ENCODE peak calls at places on chromosome 9, in eight cellular contexts. Z is pancreas; G is choroid plexus epithelial cell; P is BJ; C is A673; N is fibroblast of pulmonary artery; T is CD4-positive, alpha-beta T cell; R is SK-N-SH. D is an unnamed sample.

GRCh38 chr9:126366366-126367011 is 39.9 kb downstream of the MVB12B start:
- DNase-seq in P (no peak), T (no peak), R (no peak), Z (no peak), N (no peak), G (no peak), C (no peak), D (no peak)

GRCh38 chr9:114430443-114430842 is 42.7 kb upstream of the AKNA start:
- DNase-seq in G (no peak), R (no peak), P (no peak), N (no peak), Z (no peak), T (no peak), C (no peak), D (no peak)

GRCh38 chr9:2676466-2676865 is 40.8 kb upstream of the KCNV2 start:
- DNase-seq in N (no peak), R (no peak), T (no peak), P (no peak), G (no peak), Z (no peak), C (no peak), D (no peak)

GRCh38 chr9:129885018-129885669 is 49.9 kb downstream of the USP20 start:
- DNase-seq in R (no peak), G (no peak), P (no peak), C (peak), Z (peak), N (no peak), T (peak), D (no peak)

GRCh38 chr9:14173730-14174129 is 140.2 kb downstream of the NFIB start:
- DNase-seq in N (no peak), Z (no peak), G (peak), R (peak), C (peak), T (no peak), P (no peak), D (no peak)

GRCh38 chr9:105154723-105155191 is 89.7 kb upstream of the SLC44A1 start:
- DNase-seq in P (no peak), N (peak), C (no peak), Z (no peak), G (peak), T (no peak), R (no peak), D (no peak)

GRCh38 chr9:109926321-109926959 is 146.4 kb downstream of the PALM2AKAP2 start:
- DNase-seq in C (no peak), P (no peak), T (no peak), Z (no peak), N (no peak), R (no peak), G (no peak), D (no peak)

GRCh38 chr9:12833701-12834100 is 58.9 kb downstream of the LURAP1L start:
- DNase-seq in P (no peak), C (no peak), G (no peak), R (no peak), T (no peak), Z (no peak), N (no peak), D (no peak)

GRCh38 chr9:131001021-131001420 is 8.0 kb upstream of the LAMC3 start:
- DNase-seq in R (no peak), T (no peak), P (no peak), C (no peak), N (no peak), G (no peak), Z (no peak), D (no peak)

GRCh38 chr9:129776566-129776937 is 23.7 kb upstream of the PTGES start:
- DNase-seq in C (no peak), P (no peak), T (no peak), G (peak), N (peak), Z (no peak), R (no peak), D (no peak)

GRCh38 chr9:2502760-2503159 is 118.8 kb upstream of the VLDLR start:
- DNase-seq in C (no peak), R (no peak), P (peak), Z (no peak), N (peak), G (no peak), T (no peak), D (no peak)

GRCh38 chr9:129585352-129585751 is 35.5 kb downstream of the C9orf50 start:
- DNase-seq in Z (no peak), P (no peak), G (no peak), R (no peak), N (no peak), C (no peak), T (no peak), D (no peak)

GRCh38 chr9:112562235-112562958 is 75.8 kb downstream of the KIAA1958 start:
- DNase-seq in Z (no peak), N (no peak), C (no peak), P (no peak), R (no peak), T (no peak), G (no peak), D (no peak)

GRCh38 chr9:126298319-126298801 is 28.3 kb upstream of the MVB12B start:
- DNase-seq in N (no peak), C (no peak), T (no peak), P (no peak), R (no peak), G (no peak), Z (no peak), D (no peak)

GRCh38 chr9:92763721-92764380 is 782 bp downstream of the BICD2 start:
- DNase-seq in Z (peak), P (no peak), C (no peak), T (no peak), R (peak), G (no peak), N (no peak), D (no peak)

GRCh38 chr9:125509476-125509875 is 197.5 kb downstream of the MAPKAP1 start:
- DNase-seq in G (peak), P (peak), R (peak), Z (no peak), T (no peak), C (no peak), N (peak), D (peak)

GRCh38 chr9:95649801-95650213 is 133.0 kb upstream of the PTCH1 start:
- DNase-seq in Z (no peak), R (no peak), T (no peak), P (no peak), N (no peak), C (no peak), G (no peak), D (no peak)

GRCh38 chr9:127644943-127645342 is 32.9 kb downstream of the STXBP1 start:
- DNase-seq in R (no peak), T (no peak), P (no peak), Z (no peak), N (no peak), C (peak), G (peak), D (no peak)

GRCh38 chr9:15961217-15961616 is 408.4 kb downstream of the CCDC171 start:
- DNase-seq in Z (no peak), N (peak), G (peak), P (no peak), C (no peak), T (no peak), R (no peak), D (no peak)

GRCh38 chr9:134474058-134474370 is 147.8 kb downstream of the RXRA start:
- DNase-seq in R (no peak), P (no peak), G (peak), C (no peak), T (no peak), N (peak), Z (peak), D (no peak)

GRCh38 chr9:132247942-132248341 is 86.1 kb downstream of the NTNG2 start:
- DNase-seq in T (no peak), R (no peak), Z (no peak), N (no peak), C (no peak), G (no peak), P (no peak), D (no peak)

GRCh38 chr9:13568851-13569618 is 289.5 kb upstream of the MPDZ start:
- DNase-seq in Z (peak), C (no peak), T (no peak), R (no peak), G (no peak), N (no peak), P (no peak), D (no peak)

GRCh38 chr9:38183994-38184568 is 115.1 kb upstream of the SHB start:
- DNase-seq in R (no peak), N (peak), Z (no peak), P (no peak), G (peak), C (peak), T (no peak), D (no peak)

GRCh38 chr9:79360387-79361347 is 211.1 kb upstream of the TLE4 start:
- DNase-seq in C (no peak), R (no peak), T (no peak), N (peak), G (peak), P (no peak), Z (no peak), D (no peak)

GRCh38 chr9:15531380-15531779 is 20.6 kb upstream of the PSIP1 start:
- DNase-seq in R (no peak), N (no peak), G (no peak), P (no peak), C (no peak), T (no peak), Z (no peak), D (no peak)

GRCh38 chr9:127445851-127446719 is 5.1 kb downstream of the RPL12 start:
- DNase-seq in P (no peak), G (no peak), Z (no peak), T (no peak), N (no peak), R (no peak), C (no peak), D (no peak)

GRCh38 chr9:105055922-105056321 is 128.0 kb upstream of the ABCA1 start:
- DNase-seq in Z (no peak), N (peak), T (no peak), R (no peak), G (peak), P (no peak), C (no peak), D (peak)

GRCh38 chr9:13755551-13755950 is 476.1 kb upstream of the MPDZ start:
- DNase-seq in Z (no peak), T (no peak), P (no peak), C (no peak), R (no peak), G (no peak), N (no peak), D (no peak)

GRCh38 chr9:108296056-108296455 is 559.7 kb downstream of the ACTL7B start:
- DNase-seq in C (no peak), P (peak), G (peak), T (no peak), Z (no peak), R (no peak), N (peak), D (peak)

GRCh38 chr9:105833271-105833975 is 139.1 kb downstream of the TMEM38B start:
- DNase-seq in Z (no peak), R (no peak), P (no peak), N (no peak), T (no peak), G (no peak), C (no peak), D (no peak)

GRCh38 chr9:121610638-121610953 is 40.8 kb upstream of the DAB2IP start:
- DNase-seq in N (no peak), Z (no peak), T (no peak), R (no peak), C (no peak), G (no peak), P (no peak), D (no peak)

GRCh38 chr9:33458444-33458843 is 11.1 kb upstream of the AQP3 start:
- DNase-seq in Z (no peak), R (no peak), C (no peak), N (no peak), G (no peak), T (no peak), P (no peak), D (no peak)

GRCh38 chr9:105647595-105648349 is 14.5 kb upstream of the TAL2 start:
- DNase-seq in G (no peak), Z (no peak), T (no peak), C (no peak), R (no peak), P (no peak), N (peak), D (no peak)

GRCh38 chr9:91422832-91423711 is 560 bp downstream of the NFIL3 start:
- DNase-seq in N (peak), T (peak), G (peak), Z (peak), P (peak), R (no peak), C (peak), D (no peak)

GRCh38 chr9:72132052-72132451 is 17.2 kb upstream of the GDA start:
- DNase-seq in C (peak), G (no peak), P (no peak), N (no peak), T (no peak), Z (no peak), R (no peak), D (no peak)

GRCh38 chr9:130465383-130466096 is 20.8 kb downstream of the ASS1 start:
- DNase-seq in G (no peak), C (no peak), Z (peak), P (no peak), T (no peak), R (no peak), N (no peak), D (no peak)

GRCh38 chr9:104740596-104740995 is 6.9 kb upstream of the NIPSNAP3A start:
- DNase-seq in N (peak), R (no peak), Z (no peak), C (no peak), P (peak), G (peak), T (no peak), D (no peak)

GRCh38 chr9:96638606-96639364 is 16.3 kb downstream of the PRXL2C start:
- DNase-seq in N (no peak), T (no peak), P (no peak), G (no peak), C (no peak), R (no peak), Z (no peak), D (no peak)

GRCh38 chr9:108637340-108637739 is 218.4 kb downstream of the ACTL7B start:
- DNase-seq in N (no peak), G (no peak), P (no peak), Z (no peak), R (no peak), C (peak), T (no peak), D (no peak)

GRCh38 chr9:103323699-103324098 is 328.6 kb downstream of the CYLC2 start:
- DNase-seq in T (no peak), C (no peak), G (no peak), Z (no peak), R (no peak), N (no peak), P (no peak), D (no peak)

GRCh38 chr9:103319979-103320378 is 324.8 kb downstream of the CYLC2 start:
- DNase-seq in C (peak), R (peak), T (no peak), Z (no peak), P (no peak), N (no peak), G (peak), D (no peak)
- TF ChIP-seq CTCF in C (peak), R (peak), T (no peak), Z (no peak), P (no peak), N (no peak), G (no peak), D (no peak)

GRCh38 chr9:70498866-70499265 is 84.4 kb upstream of the KLF9 start:
- DNase-seq in Z (no peak), P (no peak), N (no peak), T (no peak), C (no peak), G (no peak), R (no peak), D (no peak)
- TF ChIP-seq CTCF in Z (no peak), P (no peak), N (no peak), T (no peak), C (no peak), G (no peak), R (no peak), D (no peak)

GRCh38 chr9:136545065-136545965 is 533 bp downstream of the NOTCH1 start:
- DNase-seq in T (peak), R (peak), P (no peak), C (peak), N (no peak), Z (no peak), G (no peak), D (no peak)
- TF ChIP-seq CTCF in T (no peak), R (no peak), P (no peak), C (no peak), N (no peak), Z (no peak), G (no peak), D (no peak)

DNA sequence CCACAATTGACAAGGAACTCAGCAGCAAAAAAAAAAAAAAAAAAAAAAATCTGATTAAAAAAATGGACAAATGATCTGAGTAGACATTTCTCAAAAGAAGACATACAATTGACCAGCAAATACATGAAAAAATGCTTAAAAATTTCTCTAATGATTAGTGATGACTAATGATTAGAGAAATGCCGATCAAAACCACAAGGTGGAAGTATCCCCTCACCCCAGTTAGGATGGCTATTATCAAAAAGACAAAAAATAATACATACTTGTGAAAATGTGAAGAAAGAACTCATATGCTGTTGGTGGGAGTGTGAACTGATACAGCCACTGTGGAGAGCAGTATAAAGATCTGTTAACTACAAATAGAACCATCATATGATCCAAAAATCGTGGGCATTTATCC is 245.3 kb downstream of the OSTF1 start:
- DNase-seq in N (no peak), P (no peak), C (no peak), T (no peak), Z (no peak), G (no peak), R (no peak), D (no peak)
- TF ChIP-seq CTCF in N (no peak), P (no peak), C (peak), T (no peak), Z (no peak), G (no peak), R (no peak), D (no peak)

DNA sequence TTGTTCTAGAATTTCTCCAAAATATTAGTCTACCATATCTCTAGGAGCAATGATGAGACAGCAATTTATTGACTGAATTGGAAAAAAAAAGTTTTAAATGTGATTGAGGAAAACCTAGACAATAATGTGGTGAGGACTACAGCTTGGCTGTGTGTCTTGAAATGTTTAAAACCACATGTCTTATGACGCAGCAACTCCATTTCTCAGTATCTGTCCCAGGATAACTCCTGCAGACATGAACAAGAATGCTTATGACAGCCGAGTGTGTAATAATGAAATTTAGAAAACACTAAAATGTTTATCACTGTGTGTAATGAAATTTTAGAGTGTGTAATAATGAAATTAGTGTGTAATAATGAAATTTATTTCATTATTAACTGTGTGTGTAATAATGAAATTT is 254.1 kb upstream of the DAPK1 start:
- DNase-seq in T (no peak), Z (no peak), G (no peak), N (no peak), R (no peak), P (no peak), C (no peak), D (no peak)
- TF ChIP-seq CTCF in T (no peak), Z (no peak), G (no peak), N (no peak), R (no peak), P (no peak), C (no peak), D (no peak)

GRCh38 chr9:26882154-26882553 is 10.4 kb downstream of the CAAP1 start:
- DNase-seq in P (no peak), R (no peak), N (no peak), C (no peak), T (no peak), G (no peak), Z (no peak), D (no peak)
- TF ChIP-seq CTCF in P (no peak), R (no peak), N (no peak), C (no peak), T (no peak), G (no peak), Z (no peak), D (no peak)

GRCh38 chr9:69193685-69194032 is 19.6 kb downstream of the TJP2 start:
- DNase-seq in G (no peak), N (no peak), Z (no peak), P (no peak), T (no peak), R (peak), C (no peak), D (no peak)
- TF ChIP-seq CTCF in G (peak), N (no peak), Z (no peak), P (no peak), T (no peak), R (no peak), C (no peak), D (no peak)

GRCh38 chr9:98992885-98993569 is 49.3 kb downstream of the COL15A1 start:
- DNase-seq in C (no peak), Z (no peak), N (no peak), T (no peak), R (no peak), G (no peak), P (no peak), D (no peak)

GRCh38 chr9:98986866-98987653 is 43.4 kb downstream of the COL15A1 start:
- DNase-seq in N (no peak), C (no peak), G (no peak), P (no peak), T (no peak), Z (no peak), R (no peak), D (no peak)

GRCh38 chr9:98991981-98992884 is 48.5 kb downstream of the COL15A1 start:
- DNase-seq in G (no peak), P (no peak), R (no peak), C (no peak), Z (no peak), N (no peak), T (no peak), D (no peak)

GRCh38 chr9:98990181-98990870 is 46.6 kb downstream of the COL15A1 start:
- DNase-seq in G (no peak), Z (no peak), N (no peak), T (no peak), P (no peak), C (no peak), R (no peak), D (no peak)

DNA sequence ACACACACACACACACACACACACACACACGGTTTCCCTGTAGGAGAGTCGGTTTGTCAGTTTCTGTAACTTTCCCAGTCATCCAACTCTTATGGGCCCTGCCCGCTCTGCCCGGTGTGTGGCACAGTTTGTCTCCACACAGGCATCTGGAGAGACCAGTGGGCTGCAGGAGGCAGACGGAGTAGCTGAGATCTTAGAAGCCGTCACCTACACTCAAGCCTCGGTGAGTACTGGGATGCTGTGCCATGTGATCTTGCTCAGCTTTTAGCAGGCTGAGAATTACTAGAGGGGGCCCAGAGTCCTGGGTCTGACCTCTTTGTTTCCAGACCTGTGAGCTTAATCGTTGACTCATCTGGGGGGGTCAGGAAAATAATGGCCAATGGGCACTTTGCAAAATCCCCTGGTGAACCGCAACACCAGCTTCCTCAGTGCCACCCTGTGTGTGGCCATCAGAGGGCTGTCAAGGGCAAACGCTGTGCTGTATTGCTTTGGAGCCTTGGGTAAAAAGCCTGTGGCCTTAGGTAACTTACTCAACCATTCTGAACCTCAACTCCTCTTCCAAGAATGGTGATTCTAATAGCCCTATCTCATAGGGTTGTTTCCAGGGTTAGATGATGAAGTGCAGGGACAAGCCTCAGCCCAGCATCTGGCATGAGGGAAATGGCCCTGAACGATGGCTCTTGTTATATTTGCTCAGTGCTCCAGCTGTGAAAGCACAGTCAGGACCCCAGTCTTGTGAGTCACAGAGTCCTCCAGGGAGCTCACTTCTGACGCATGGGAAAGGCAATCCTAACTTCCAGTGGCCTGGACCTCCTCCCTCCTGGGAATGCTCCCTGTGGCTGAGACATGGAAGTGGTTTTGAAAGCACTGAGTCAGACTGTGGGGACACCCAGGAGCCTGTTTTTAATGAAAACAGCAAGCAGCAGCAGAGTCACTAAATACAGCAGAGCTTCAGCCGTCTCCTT is 45.6 kb downstream of the COL15A1 start:
- DNase-seq in T (no peak), R (no peak), C (peak), N (peak), P (peak), Z (no peak), G (peak), D (peak)
- TF ChIP-seq CTCF in T (no peak), R (peak), C (no peak), N (peak), P (peak), Z (no peak), G (peak), D (no peak)

GRCh38 chr9:133467101-133467500 is 7.3 kb downstream of the CACFD1 start:
- DNase-seq in G (no peak), P (no peak), N (no peak), C (no peak), T (no peak), R (no peak), Z (peak), D (no peak)
- TF ChIP-seq CTCF in G (no peak), P (no peak), N (no peak), C (no peak), T (no peak), R (no peak), Z (no peak), D (no peak)